ENCODE peak calls at places on chromosomes 5 and 9, in eight cellular contexts. G is upper lobe of right lung, L is colonic mucosa, R is epithelial cell of esophagus, N is GM12865, C is GM13977, S is type B pancreatic cell, H is IMR-90. O is an unnamed sample.

GRCh38 chr9:124860582-124861341 is 995 bp downstream of the RPL35 start:
- DNase-seq in L (no peak), C (no peak), R (no peak), S (no peak), G (no peak), H (no peak), N (no peak), O (no peak)

GRCh38 chr5:43273552-43273951 is 39.7 kb downstream of the HMGCS1 start:
- DNase-seq in C (no peak), G (no peak), H (no peak), R (no peak), S (no peak), N (no peak), L (no peak), O (no peak)

GRCh38 chr5:95895771-95896170 is 65.9 kb downstream of the ELL2 start:
- DNase-seq in S (no peak), C (no peak), L (no peak), H (no peak), G (no peak), N (no peak), R (no peak), O (no peak)

GRCh38 chr5:126808619-126809018 is 31.7 kb downstream of the LMNB1 start:
- DNase-seq in G (no peak), H (peak), C (no peak), N (peak), S (no peak), R (peak), L (no peak), O (peak)

GRCh38 chr5:151134228-151134627 is 23.4 kb downstream of the ANXA6 start:
- DNase-seq in G (no peak), L (no peak), S (no peak), R (peak), C (no peak), H (no peak), N (peak), O (no peak)

GRCh38 chr9:14365667-14366066 is 51.7 kb upstream of the NFIB start:
- DNase-seq in R (no peak), N (no peak), G (no peak), L (no peak), H (peak), C (no peak), S (no peak), O (peak)

GRCh38 chr5:115313632-115314031 is 17.2 kb upstream of the CCDC112 start:
- DNase-seq in G (no peak), N (no peak), S (no peak), C (no peak), R (no peak), H (no peak), L (no peak), O (no peak)

GRCh38 chr9:123893831-123894460 is 36.0 kb downstream of the DENND1A start:
- DNase-seq in N (peak), C (no peak), S (no peak), R (peak), L (no peak), G (no peak), H (peak), O (peak)

GRCh38 chr9:121830441-121831140 is 179.2 kb downstream of the DAB2IP start:
- DNase-seq in N (no peak), G (no peak), R (no peak), S (peak), C (no peak), L (no peak), H (no peak), O (no peak)

GRCh38 chr5:169599451-169599850 is 15.9 kb downstream of the SPDL1 start:
- DNase-seq in C (no peak), R (peak), L (no peak), S (no peak), H (peak), N (no peak), G (no peak), O (no peak)

GRCh38 chr5:132053483-132053882 is 7.0 kb upstream of the IL3 start:
- DNase-seq in S (no peak), N (no peak), G (peak), R (no peak), C (no peak), L (no peak), H (no peak), O (no peak)

GRCh38 chr5:109654455-109654854 is 35.3 kb upstream of the MAN2A1 start:
- DNase-seq in L (no peak), H (no peak), C (no peak), R (peak), G (no peak), S (no peak), N (no peak), O (no peak)

GRCh38 chr5:763998-764781 is 20.3 kb downstream of the ZDHHC11B start:
- DNase-seq in C (no peak), R (no peak), N (no peak), L (no peak), S (peak), G (peak), H (no peak), O (no peak)

GRCh38 chr5:53556001-53556400 is 4.4 kb upstream of the NDUFS4 start:
- DNase-seq in S (no peak), N (no peak), L (no peak), C (no peak), H (no peak), G (no peak), R (no peak), O (no peak)

GRCh38 chr5:176846335-176847140 is 36.2 kb downstream of the UNC5A start:
- DNase-seq in G (no peak), C (no peak), S (no peak), L (no peak), R (peak), H (no peak), N (peak), O (no peak)

GRCh38 chr5:10374623-10375022 is 21.1 kb downstream of the MARCHF6 start:
- DNase-seq in S (no peak), R (no peak), L (no peak), N (no peak), H (no peak), G (no peak), C (no peak), O (no peak)

GRCh38 chr5:72503888-72504491 is 3.2 kb downstream of the ZNF366 start:
- DNase-seq in G (no peak), N (no peak), L (no peak), H (peak), C (no peak), S (no peak), R (no peak), O (peak)

GRCh38 chr9:15642369-15642962 is 89.6 kb downstream of the CCDC171 start:
- DNase-seq in C (peak), R (peak), N (peak), H (peak), S (no peak), L (no peak), G (no peak), O (peak)

GRCh38 chr5:112914584-112914983 is 7.4 kb downstream of the REEP5 start:
- DNase-seq in N (no peak), S (no peak), H (peak), C (no peak), L (no peak), G (no peak), R (peak), O (peak)

GRCh38 chr5:112915831-112916230 is 6.2 kb downstream of the REEP5 start:
- DNase-seq in L (no peak), G (no peak), R (no peak), H (no peak), S (no peak), C (no peak), N (peak), O (no peak)

GRCh38 chr5:112918679-112919078 is 3.3 kb downstream of the REEP5 start:
- DNase-seq in G (no peak), N (no peak), H (peak), S (no peak), R (no peak), C (no peak), L (no peak), O (no peak)

GRCh38 chr5:112918136-112918535 is 3.9 kb downstream of the REEP5 start:
- DNase-seq in R (no peak), S (no peak), N (no peak), L (no peak), H (no peak), G (no peak), C (no peak), O (no peak)

GRCh38 chr5:112917453-112918005 is 4.5 kb downstream of the REEP5 start:
- DNase-seq in G (no peak), L (no peak), R (peak), S (no peak), C (no peak), N (peak), H (peak), O (no peak)
- TF ChIP-seq CTCF in G (peak), L (no peak), R (peak), S (peak), C (peak), N (peak), H (peak), O (peak)

DNA sequence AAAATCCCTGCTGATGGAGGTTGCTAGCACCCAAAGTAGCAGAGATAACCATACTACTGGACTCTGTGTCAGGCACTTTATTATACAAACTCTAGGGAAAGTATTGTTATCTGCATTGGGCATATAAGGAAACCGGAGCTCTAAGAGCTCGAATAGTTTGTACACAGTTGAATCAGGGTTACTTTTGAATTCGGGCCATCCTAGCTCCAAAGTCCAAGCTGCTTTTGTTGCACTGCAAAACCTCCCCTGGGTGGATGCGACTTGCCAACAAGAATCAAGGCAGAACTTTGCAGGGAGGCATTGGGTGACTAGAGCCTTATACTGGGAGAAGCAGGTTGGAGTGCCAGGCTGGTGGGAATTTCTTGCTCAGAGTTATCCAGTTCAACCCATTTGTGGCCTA is 435.1 kb downstream of the SPATA31D1 start:
- DNase-seq in C (no peak), N (no peak), L (peak), G (no peak), H (no peak), S (no peak), R (no peak), O (no peak)
- TF ChIP-seq CTCF in C (no peak), N (no peak), L (no peak), G (no peak), H (no peak), S (no peak), R (no peak), O (no peak)

GRCh38 chr5:173513521-173513991 is 102.9 kb downstream of the BOD1 start:
- DNase-seq in C (no peak), S (no peak), R (no peak), N (no peak), H (peak), L (no peak), G (no peak), O (peak)
- TF ChIP-seq CTCF in C (no peak), S (no peak), R (no peak), N (no peak), H (peak), L (no peak), G (no peak), O (peak)

GRCh38 chr5:172584638-172585037 is 56.4 kb upstream of the NEURL1B start:
- DNase-seq in G (peak), S (no peak), R (no peak), C (no peak), N (no peak), L (no peak), H (no peak), O (no peak)
- TF ChIP-seq CTCF in G (no peak), S (no peak), R (no peak), C (no peak), N (no peak), L (no peak), H (no peak), O (no peak)

DNA sequence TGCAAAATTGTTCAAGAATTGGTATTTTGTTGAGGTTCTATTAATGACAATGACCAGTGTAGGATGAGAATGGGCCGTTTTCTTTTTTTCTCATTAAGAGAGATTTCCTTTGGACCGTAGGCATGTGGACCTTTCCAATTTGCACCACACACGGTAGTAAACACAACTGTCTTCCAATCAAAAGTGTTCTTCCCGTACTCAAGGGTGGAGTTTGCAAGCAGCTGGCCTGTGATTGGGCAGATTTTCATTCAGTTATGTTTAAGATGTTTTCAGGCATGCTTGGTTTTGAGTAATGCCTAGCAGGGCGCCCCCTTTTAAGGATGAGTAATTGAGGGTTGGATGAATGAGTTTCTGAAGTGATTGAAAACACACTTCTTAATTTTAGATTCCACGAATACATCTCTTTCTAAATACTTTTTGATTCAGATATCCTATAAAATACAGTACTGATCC is 2.5 kb downstream of the KDM3B start:
- DNase-seq in N (peak), L (no peak), H (peak), R (peak), G (no peak), S (no peak), C (peak), O (peak)
- TF ChIP-seq CTCF in N (no peak), L (no peak), H (peak), R (no peak), G (no peak), S (no peak), C (no peak), O (peak)

DNA sequence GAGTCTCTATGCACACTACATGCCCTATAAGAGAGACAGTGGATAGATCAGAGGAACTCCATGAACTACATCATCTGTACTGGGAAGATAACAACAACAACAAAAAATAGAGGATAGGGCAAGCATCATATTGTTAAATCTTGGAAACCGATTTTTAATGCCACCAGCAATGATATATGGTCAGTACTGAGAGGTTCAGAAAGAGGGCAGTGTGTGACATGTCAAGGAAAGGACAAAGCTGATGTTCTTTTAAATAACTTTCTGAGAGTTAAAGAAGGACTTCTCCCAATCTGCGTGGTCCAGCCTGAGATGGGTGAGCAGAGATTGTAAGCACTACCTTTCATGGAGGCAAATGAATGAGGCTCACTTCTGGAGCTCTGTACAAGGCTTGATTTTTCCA is 62.0 kb upstream of the PHF24 start:
- DNase-seq in G (no peak), N (no peak), L (no peak), C (no peak), H (no peak), S (no peak), R (no peak), O (no peak)
- TF ChIP-seq CTCF in G (no peak), N (no peak), L (no peak), C (no peak), H (no peak), S (peak), R (no peak), O (peak)